ENCODE peak calls at places on chromosomes 2 and 18, in nine cellular contexts. T is AG09309; P is neural crest cell; S is uterus; A is T1000; L is nucleus accumbens; J is stimulated activated CD8-positive, alpha-beta memory T cell treated with anti-CD3 and anti-CD28 coated beads, Interleukin-12 subunit alpha, Interleukin-12 subunit beta, amount 100 ng/mL, for 1 hour; W is substantia nigra; N is stomach. R is an unnamed sample.

GRCh38 chr2:21011876-21012556 is 31.9 kb downstream of the APOB start:
- DNase-seq in T (no peak), P (no peak), S (no peak), A (no peak), L (no peak), J (no peak), W (no peak), N (no peak), R (no peak)

GRCh38 chr2:60550151-60550983 is 3.1 kb downstream of the BCL11A start:
- DNase-seq in T (peak; percentile 59), P (peak; percentile 42), S (peak; percentile 49), A (peak; percentile 56), L (peak; percentile 75), J (no peak), W (peak; percentile 69), N (peak; percentile 79), R (peak; percentile 87)

GRCh38 chr2:43158259-43158880 is 68.0 kb downstream of the ZFP36L2 start:
- DNase-seq in T (peak; percentile 68), P (no peak), S (peak; percentile 80), A (peak; percentile 62), L (no peak), J (no peak), W (no peak), N (peak; percentile 87), R (peak; percentile 49)

GRCh38 chr2:26948800-26949199 is 21.6 kb upstream of the MAPRE3 start:
- DNase-seq in T (no peak), P (no peak), S (no peak), A (no peak), L (no peak), J (no peak), W (no peak), N (no peak), R (no peak)

GRCh38 chr2:205161156-205161555 is 521.1 kb upstream of the NRP2 start:
- DNase-seq in T (no peak), P (no peak), S (no peak), A (no peak), L (no peak), J (no peak), W (no peak), N (no peak), R (no peak)

GRCh38 chr2:220460257-220460985 is 833.0 kb downstream of the SLC4A3 start:
- DNase-seq in T (no peak), P (no peak), S (no peak), A (no peak), L (no peak), J (no peak), W (no peak), N (no peak), R (no peak)

GRCh38 chr2:23828986-23829385 is 97.9 kb downstream of the ATAD2B start:
- DNase-seq in T (no peak), P (no peak), S (no peak), A (no peak), L (no peak), J (no peak), W (no peak), N (no peak), R (no peak)

GRCh38 chr2:39581866-39582265 is 83.9 kb upstream of the TMEM178A start:
- DNase-seq in T (no peak), P (no peak), S (no peak), A (no peak), L (no peak), J (no peak), W (no peak), N (no peak), R (no peak)

GRCh38 chr2:40197121-40197520 is 254.8 kb downstream of the SLC8A1 start:
- DNase-seq in T (no peak), P (no peak), S (no peak), A (no peak), L (no peak), J (no peak), W (no peak), N (no peak), R (no peak)

GRCh38 chr2:113078350-113078839 is 10.6 kb downstream of the IL1F10 start:
- DNase-seq in T (no peak), P (no peak), S (no peak), A (no peak), L (no peak), J (no peak), W (no peak), N (peak; percentile 52), R (no peak)

GRCh38 chr18:13615432-13615861 is 110.9 kb downstream of the FAM210A start:
- DNase-seq in T (no peak), P (no peak), S (no peak), A (no peak), L (no peak), J (no peak), W (no peak), N (no peak), R (peak; percentile 64)

GRCh38 chr2:237157551-237158102 is 71.9 kb downstream of the COPS8 start:
- DNase-seq in T (no peak), P (no peak), S (no peak), A (no peak), L (no peak), J (no peak), W (no peak), N (no peak), R (no peak)

GRCh38 chr2:45885111-45885685 is 233.7 kb downstream of the PRKCE start:
- DNase-seq in T (no peak), P (no peak), S (no peak), A (no peak), L (no peak), J (no peak), W (no peak), N (no peak), R (no peak)

GRCh38 chr2:54634564-54635511 is 88.6 kb upstream of the EML6 start:
- DNase-seq in T (no peak), P (peak; percentile 20), S (no peak), A (no peak), L (no peak), J (no peak), W (no peak), N (no peak), R (peak; percentile 92)

GRCh38 chr2:238299803-238300202 is 11.4 kb upstream of the PER2 start:
- DNase-seq in T (no peak), P (no peak), S (no peak), A (no peak), L (no peak), J (no peak), W (no peak), N (peak; percentile 75), R (no peak)

GRCh38 chr18:46411862-46412690 is 244.9 kb downstream of the LOXHD1 start:
- DNase-seq in T (no peak), P (no peak), S (peak; percentile 27), A (no peak), L (no peak), J (no peak), W (no peak), N (no peak), R (no peak)

GRCh38 chr2:186543561-186544131 is 46.2 kb upstream of the ITGAV start:
- DNase-seq in T (peak; percentile 71), P (no peak), S (no peak), A (no peak), L (no peak), J (no peak), W (no peak), N (no peak), R (no peak)

GRCh38 chr2:207474871-207475485 is 54.8 kb upstream of the CREB1 start:
- DNase-seq in T (no peak), P (peak; percentile 67), S (no peak), A (no peak), L (no peak), J (peak; percentile 41), W (no peak), N (no peak), R (peak; percentile 59)